ENCODE peak calls at places on chromosome 1, in eight cellular contexts. G is PC-9, N is ovary, Y is BJ, I is progenitor cell of endocrine pancreas, K is mucosa of descending colon, B is osteocyte, A is K562. Z is an unnamed sample.

GRCh38 chr1:155681776-155682175 is 6.8 kb downstream of the YY1AP1 start:
- DNase-seq in K (no peak), B (no peak), G (no peak), I (no peak), Y (no peak), A (no peak), N (no peak), Z (no peak)

GRCh38 chr1:182889997-182890396 is 50.9 kb downstream of the DHX9 start:
- DNase-seq in K (no peak), B (no peak), N (no peak), Y (no peak), G (no peak), A (peak; percentile 24), I (no peak), Z (no peak)

GRCh38 chr1:204564835-204565234 is 48.6 kb downstream of the MDM4 start:
- DNase-seq in A (no peak), I (no peak), Y (no peak), N (no peak), B (no peak), G (no peak), K (no peak), Z (no peak)

GRCh38 chr1:40763742-40764532 is 19.6 kb upstream of the KCNQ4 start:
- DNase-seq in K (no peak), N (no peak), G (no peak), B (no peak), Y (no peak), A (no peak), I (no peak), Z (no peak)

GRCh38 chr1:47207811-47208373 is 18.1 kb upstream of the PDZK1IP1 start:
- DNase-seq in G (no peak), K (no peak), N (no peak), A (no peak), I (no peak), B (no peak), Y (no peak), Z (no peak)

GRCh38 chr1:28437260-28437923 is 67.9 kb downstream of the PHACTR4 start:
- DNase-seq in N (no peak), A (no peak), I (no peak), Y (peak; percentile 54), K (no peak), G (peak; percentile 62), B (no peak), Z (no peak)

GRCh38 chr1:214957330-214958137 is 125.0 kb upstream of the KCNK2 start:
- DNase-seq in A (no peak), K (no peak), B (no peak), N (no peak), G (peak; percentile 44), I (no peak), Y (peak; percentile 99), Z (no peak)

GRCh38 chr1:51542158-51542953 is 23.3 kb upstream of the EPS15 start:
- DNase-seq in A (no peak), K (no peak), N (no peak), I (no peak), Y (no peak), B (no peak), G (no peak), Z (no peak)

GRCh38 chr1:228006034-228006792 is 585 bp upstream of the WNT3A start:
- DNase-seq in K (no peak), G (no peak), N (no peak), Y (no peak), A (no peak), I (peak; percentile 8), B (peak; percentile 80), Z (peak; percentile 68)

GRCh38 chr1:207823531-207823879 is 71.7 kb downstream of the CD46 start:
- DNase-seq in Y (no peak), A (no peak), K (no peak), B (no peak), I (no peak), G (no peak), N (no peak), Z (no peak)

GRCh38 chr1:188372821-188373220 is 1544.1 kb downstream of the PLA2G4A start:
- DNase-seq in B (no peak), Y (no peak), N (no peak), A (no peak), G (no peak), K (no peak), I (no peak), Z (no peak)

GRCh38 chr1:22318279-22318983 is 133.2 kb upstream of the ZBTB40 start:
- DNase-seq in N (no peak), Y (no peak), G (no peak), K (no peak), B (peak; percentile 83), A (no peak), I (no peak), Z (peak; percentile 79)

GRCh38 chr1:100036718-100037664 is 67.2 kb downstream of the SLC35A3 start:
- DNase-seq in N (no peak), I (no peak), A (peak; percentile 25), G (peak; percentile 86), K (no peak), B (no peak), Y (no peak), Z (no peak)

GRCh38 chr1:93746423-93746822 is 64.8 kb upstream of the BCAR3 start:
- DNase-seq in B (no peak), K (no peak), A (no peak), Y (no peak), I (no peak), N (no peak), G (no peak), Z (no peak)

GRCh38 chr1:93751391-93752250 is 70.0 kb upstream of the BCAR3 start:
- DNase-seq in K (no peak), A (no peak), I (no peak), G (no peak), B (no peak), Y (no peak), N (no peak), Z (no peak)

GRCh38 chr1:93749487-93749886 is 67.8 kb upstream of the BCAR3 start:
- DNase-seq in G (no peak), K (no peak), I (no peak), A (no peak), B (no peak), N (no peak), Y (no peak), Z (no peak)

GRCh38 chr1:93750946-93751345 is 69.3 kb upstream of the BCAR3 start:
- DNase-seq in K (no peak), G (no peak), A (no peak), I (no peak), N (no peak), Y (no peak), B (no peak), Z (no peak)

DNA sequence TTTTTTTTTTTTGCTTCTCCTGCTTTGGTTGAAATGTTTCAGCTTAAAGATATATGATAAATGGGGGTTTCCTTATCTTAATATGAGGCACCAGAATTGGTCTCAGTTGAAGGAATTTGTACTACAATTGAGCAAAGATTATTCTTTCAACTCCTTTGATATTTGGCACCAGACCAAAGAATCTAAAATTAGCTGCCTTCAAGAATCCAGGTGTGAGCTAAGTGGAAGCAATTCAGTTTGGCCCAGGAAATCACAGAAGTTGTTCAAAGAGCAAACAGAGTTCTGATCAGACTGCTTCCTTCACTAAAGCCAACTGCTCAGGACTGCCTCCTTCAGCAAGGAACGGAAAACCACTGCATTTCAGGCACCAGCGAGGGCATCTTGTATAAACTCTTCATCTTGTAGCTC is 68.3 kb upstream of the BCAR3 start:
- DNase-seq in I (no peak), B (no peak), N (no peak), Y (no peak), K (no peak), G (peak; percentile 82), A (no peak), Z (no peak)
- TF ChIP-seq CTCF in I (peak; percentile 22), B (peak; percentile 18), N (no peak), Y (no peak), K (no peak), G (no peak), A (no peak), Z (peak; percentile 32)

GRCh38 chr1:212701910-212702309 is 2.3 kb upstream of the BATF3 start:
- DNase-seq in K (no peak), A (no peak), N (no peak), G (peak; percentile 60), B (no peak), Y (no peak), I (no peak), Z (peak; percentile 7)
- TF ChIP-seq CTCF in K (no peak), A (no peak), N (no peak), G (no peak), B (no peak), Y (no peak), I (peak; percentile 33), Z (peak; percentile 58)

GRCh38 chr1:212722270-212722945 is 22.8 kb upstream of the BATF3 start:
- DNase-seq in Y (no peak), G (no peak), K (no peak), A (no peak), I (no peak), N (no peak), B (no peak), Z (no peak)

GRCh38 chr1:212719633-212720032 is 20.0 kb upstream of the BATF3 start:
- DNase-seq in B (no peak), K (no peak), N (no peak), Y (no peak), I (no peak), G (no peak), A (no peak), Z (no peak)

GRCh38 chr1:212721388-212722247 is 22.0 kb upstream of the BATF3 start:
- DNase-seq in A (peak; percentile 40), Y (peak; percentile 43), I (no peak), K (no peak), G (peak; percentile 89), B (no peak), N (no peak), Z (no peak)

GRCh38 chr1:212713465-212714136 is 14.0 kb upstream of the BATF3 start:
- DNase-seq in B (peak; percentile 11), K (no peak), A (no peak), I (no peak), N (no peak), G (no peak), Y (no peak), Z (no peak)

GRCh38 chr1:212718499-212718898 is 18.9 kb upstream of the BATF3 start:
- DNase-seq in Y (no peak), I (no peak), N (no peak), G (no peak), A (no peak), K (no peak), B (no peak), Z (no peak)
- TF ChIP-seq CTCF in Y (peak; percentile 20), I (no peak), N (no peak), G (no peak), A (no peak), K (no peak), B (peak; percentile 40), Z (no peak)

DNA sequence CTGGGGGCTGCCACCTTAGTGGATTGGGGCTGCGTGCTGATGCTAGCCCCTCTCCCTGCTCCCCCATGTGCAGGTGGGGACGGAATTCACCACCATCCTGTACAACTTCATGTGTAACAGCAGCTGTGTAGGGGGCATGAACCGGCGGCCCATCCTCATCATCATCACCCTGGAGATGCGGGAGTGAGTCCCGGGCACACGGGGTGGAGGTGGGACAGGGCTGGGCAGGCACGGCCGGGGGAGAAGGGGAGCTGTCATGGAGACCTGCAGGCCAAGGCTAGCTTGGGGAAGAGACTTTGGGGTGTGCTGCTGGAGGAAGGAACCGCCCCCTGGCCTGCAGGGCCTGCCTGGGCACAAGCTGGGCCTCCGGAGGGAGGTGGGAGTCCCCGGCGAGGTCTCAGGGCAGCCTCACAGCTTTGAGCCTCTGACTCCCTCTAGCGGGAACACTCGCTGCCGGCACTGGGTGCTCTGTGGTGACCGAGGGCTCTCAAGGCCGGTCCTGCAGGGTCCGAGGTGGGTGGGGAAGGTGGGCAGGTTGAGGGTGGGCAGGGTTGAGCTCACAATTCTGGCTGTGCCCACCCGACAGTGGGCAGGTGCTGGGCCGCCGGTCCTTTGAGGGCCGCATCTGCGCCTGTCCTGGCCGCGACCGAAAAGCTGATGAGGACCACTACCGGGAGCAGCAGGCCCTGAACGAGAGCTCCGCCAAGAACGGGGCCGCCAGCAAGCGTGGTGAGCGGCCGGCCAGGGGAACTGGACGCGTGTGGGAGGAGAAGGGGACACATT is 25.0 kb upstream of the CCDC27 start:
- DNase-seq in Y (no peak), I (no peak), B (no peak), K (no peak), N (no peak), A (peak; percentile 88), G (no peak), Z (no peak)
- TF ChIP-seq CTCF in Y (peak; percentile 61), I (peak; percentile 59), B (peak; percentile 34), K (no peak), N (no peak), A (peak; percentile 91), G (peak; percentile 56), Z (peak; percentile 57)

Z was measured in type B pancreatic cell.